ENCODE peak calls at places on chromosomes 6 and 20, in seven cellular contexts. N is neural progenitor cell; J is stimulated activated CD4-positive, alpha-beta T cell treated with anti-CD3 and anti-CD28 coated beads, Interleukin-1b, Interleukin-23, amount 100 ng/mL, for 1 hour; W is mucosa of gallbladder; M is HEK293T; T is dorsolateral prefrontal cortex; V is activated naive CD4-positive, alpha-beta T cell treated with anti-CD3 and anti-CD28 coated beads, Interleukin-2, amount 10 ng/mL, durations not matched to agents 7 days and 5 days. R is an unnamed sample.

GRCh38 chr20:4542270-4542669 is 179.4 kb upstream of the PRND start:
- DNase-seq in N (no peak), J (no peak), W (no peak), M (no peak), T (no peak), V (no peak), R (no peak)

GRCh38 chr6:114058435-114058834 is 87.5 kb upstream of the HDAC2 start:
- DNase-seq in N (no peak), J (no peak), W (no peak), M (no peak), T (no peak), V (no peak), R (no peak)

GRCh38 chr20:17036546-17036945 is 190.3 kb upstream of the PCSK2 start:
- DNase-seq in N (no peak), J (no peak), W (no peak), M (no peak), T (no peak), V (no peak), R (no peak)

GRCh38 chr20:53884859-53885654 is 185.3 kb downstream of the BCAS1 start:
- DNase-seq in N (no peak), J (peak), W (no peak), M (no peak), T (no peak), V (peak), R (no peak)

GRCh38 chr6:36570264-36570663 is 23.0 kb upstream of the STK38 start:
- DNase-seq in N (no peak), J (no peak), W (no peak), M (no peak), T (no peak), V (no peak), R (no peak)

GRCh38 chr6:161533266-161533665 is 259.4 kb upstream of the AGPAT4 start:
- DNase-seq in N (no peak), J (no peak), W (no peak), M (no peak), T (no peak), V (no peak), R (no peak)

GRCh38 chr6:37990762-37991525 is 171.4 kb downstream of the ZFAND3 start:
- DNase-seq in N (peak), J (no peak), W (no peak), M (no peak), T (no peak), V (no peak), R (no peak)

GRCh38 chr20:23061713-23062561 is 12.5 kb upstream of the THBD start:
- DNase-seq in N (peak), J (no peak), W (peak), M (peak), T (no peak), V (no peak), R (no peak)

GRCh38 chr6:136173519-136174507 is 76.3 kb downstream of the MTFR2 start:
- DNase-seq in N (no peak), J (no peak), W (peak), M (no peak), T (no peak), V (peak), R (no peak)

GRCh38 chr6:108690326-108691000 is 129.7 kb downstream of the FOXO3 start:
- DNase-seq in N (no peak), J (no peak), W (no peak), M (no peak), T (no peak), V (no peak), R (no peak)

GRCh38 chr20:31595654-31596411 is 9.3 kb upstream of the ID1 start:
- DNase-seq in N (peak), J (no peak), W (peak), M (no peak), T (no peak), V (no peak), R (peak)

GRCh38 chr20:61445741-61446140 is 193.7 kb downstream of the CDH4 start:
- DNase-seq in N (no peak), J (no peak), W (no peak), M (no peak), T (no peak), V (no peak), R (no peak)

GRCh38 chr6:80543151-80543550 is 436.7 kb downstream of the BCKDHB start:
- DNase-seq in N (no peak), J (no peak), W (no peak), M (no peak), T (no peak), V (no peak), R (no peak)

GRCh38 chr6:24215068-24215467 is 89.1 kb downstream of the NRSN1 start:
- DNase-seq in N (no peak), J (no peak), W (no peak), M (no peak), T (no peak), V (no peak), R (no peak)

GRCh38 chr6:53529324-53530036 is 15.4 kb downstream of the GCLC start:
- DNase-seq in N (peak), J (no peak), W (no peak), M (no peak), T (no peak), V (no peak), R (no peak)

GRCh38 chr6:24761193-24761835 is 13.4 kb upstream of the GMNN start:
- DNase-seq in N (peak), J (no peak), W (no peak), M (peak), T (no peak), V (no peak), R (no peak)

GRCh38 chr6:144898052-144898689 is 613.0 kb downstream of the UTRN start:
- DNase-seq in N (no peak), J (no peak), W (no peak), M (no peak), T (no peak), V (no peak), R (no peak)